ENCODE peak calls at places on chromosomes 11 and 22, in seven cellular contexts. L is endodermal cell, O is neuronal stem cell, A is Karpas-422, G is H9, C is lower lobe of right lung, D is sigmoid colon. U is an unnamed sample.

GRCh38 chr11:58928691-58929090 is 10.6 kb upstream of the GLYATL1 start:
- DNase-seq in C (no peak), A (no peak), L (no peak), O (no peak), G (no peak), D (no peak), U (no peak)

GRCh38 chr22:41177626-41178424 is 27.3 kb upstream of the L3MBTL2 start:
- DNase-seq in A (no peak), D (no peak), C (no peak), G (no peak), O (no peak), L (no peak), U (no peak)

GRCh38 chr11:67260406-67260805 is 5.9 kb upstream of the GRK2 start:
- DNase-seq in L (no peak), A (peak; percentile 40), O (no peak), G (no peak), D (peak; percentile 56), C (no peak), U (no peak)

GRCh38 chr11:131600591-131600990 is 230.2 kb downstream of the NTM start:
- DNase-seq in L (no peak), D (no peak), C (no peak), O (no peak), A (no peak), G (no peak), U (no peak)

GRCh38 chr11:46304605-46305004 is 27.1 kb downstream of the CREB3L1 start:
- DNase-seq in A (no peak), L (no peak), C (no peak), D (no peak), O (no peak), G (no peak), U (no peak)

GRCh38 chr11:60900673-60901404 is 5.5 kb downstream of the PRPF19 start:
- DNase-seq in O (no peak), D (peak; percentile 63), C (no peak), A (no peak), G (no peak), L (peak; percentile 35), U (no peak)

GRCh38 chr11:108340958-108341357 is 118.1 kb downstream of the ATM start:
- DNase-seq in G (peak; percentile 68), A (no peak), L (peak; percentile 68), D (no peak), O (no peak), C (no peak), U (no peak)

GRCh38 chr22:17097701-17098100 is 12.9 kb downstream of the IL17RA start:
- DNase-seq in A (no peak), G (no peak), C (no peak), D (peak; percentile 46), L (no peak), O (no peak), U (no peak)

GRCh38 chr11:2825261-2825885 is 60.2 kb downstream of the CDKN1C start:
- DNase-seq in G (no peak), C (peak; percentile 89), A (no peak), L (no peak), O (no peak), D (peak; percentile 97), U (peak; percentile 15)
- H3K4me1 ChIP-seq in G (peaks cover 3% of the 10 kb centered on the region), C (peaks cover 38% of the 10 kb centered on the region), A (no peaks in the 10 kb centered on the region), L (no peaks in the 10 kb centered on the region), O (peaks cover 12% of the 10 kb centered on the region), D (peaks cover 42% of the 10 kb centered on the region), U (no peaks in the 10 kb centered on the region)

GRCh38 chr11:19702620-19703019 is 10.0 kb upstream of the NAV2 start:
- DNase-seq in D (no peak), G (no peak), O (no peak), C (no peak), L (no peak), A (no peak), U (no peak)
- H3K4me1 ChIP-seq in D (peaks cover 59% of the 10 kb centered on the region), G (peaks cover 4% of the 10 kb centered on the region), O (peaks cover 4% of the 10 kb centered on the region), C (peaks cover 21% of the 10 kb centered on the region), L (no peaks in the 10 kb centered on the region), A (no peaks in the 10 kb centered on the region), U (peaks cover 16% of the 10 kb centered on the region)

DNA sequence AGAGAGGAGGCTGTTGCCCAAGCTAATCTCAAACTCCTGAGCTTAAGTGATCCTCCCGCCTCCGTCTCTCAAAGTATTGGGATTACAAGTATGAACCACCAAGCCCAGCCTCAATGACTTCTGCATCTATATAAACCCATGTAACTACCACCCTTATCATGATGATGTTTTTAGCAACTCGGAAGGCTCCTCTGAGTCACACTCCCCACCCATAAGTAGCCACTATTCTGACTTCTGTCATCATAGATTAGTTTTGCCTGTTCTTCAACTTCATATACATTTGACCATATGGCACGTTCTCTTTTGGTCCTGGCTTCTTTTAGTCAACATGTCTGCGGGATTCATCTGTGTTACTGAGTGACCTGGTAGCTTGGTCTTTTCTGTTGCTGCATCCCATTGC is 6.4 kb upstream of the FOSL1 start:
- DNase-seq in G (no peak), D (no peak), O (no peak), L (no peak), A (no peak), C (no peak), U (no peak)
- H3K4me1 ChIP-seq in G (no peaks in the 10 kb centered on the region), D (peaks cover 5% of the 10 kb centered on the region), O (peaks cover 7% of the 10 kb centered on the region), L (peaks cover 3% of the 10 kb centered on the region), A (no peaks in the 10 kb centered on the region), C (peaks cover 6% of the 10 kb centered on the region), U (peaks cover 15% of the 10 kb centered on the region)

DNA sequence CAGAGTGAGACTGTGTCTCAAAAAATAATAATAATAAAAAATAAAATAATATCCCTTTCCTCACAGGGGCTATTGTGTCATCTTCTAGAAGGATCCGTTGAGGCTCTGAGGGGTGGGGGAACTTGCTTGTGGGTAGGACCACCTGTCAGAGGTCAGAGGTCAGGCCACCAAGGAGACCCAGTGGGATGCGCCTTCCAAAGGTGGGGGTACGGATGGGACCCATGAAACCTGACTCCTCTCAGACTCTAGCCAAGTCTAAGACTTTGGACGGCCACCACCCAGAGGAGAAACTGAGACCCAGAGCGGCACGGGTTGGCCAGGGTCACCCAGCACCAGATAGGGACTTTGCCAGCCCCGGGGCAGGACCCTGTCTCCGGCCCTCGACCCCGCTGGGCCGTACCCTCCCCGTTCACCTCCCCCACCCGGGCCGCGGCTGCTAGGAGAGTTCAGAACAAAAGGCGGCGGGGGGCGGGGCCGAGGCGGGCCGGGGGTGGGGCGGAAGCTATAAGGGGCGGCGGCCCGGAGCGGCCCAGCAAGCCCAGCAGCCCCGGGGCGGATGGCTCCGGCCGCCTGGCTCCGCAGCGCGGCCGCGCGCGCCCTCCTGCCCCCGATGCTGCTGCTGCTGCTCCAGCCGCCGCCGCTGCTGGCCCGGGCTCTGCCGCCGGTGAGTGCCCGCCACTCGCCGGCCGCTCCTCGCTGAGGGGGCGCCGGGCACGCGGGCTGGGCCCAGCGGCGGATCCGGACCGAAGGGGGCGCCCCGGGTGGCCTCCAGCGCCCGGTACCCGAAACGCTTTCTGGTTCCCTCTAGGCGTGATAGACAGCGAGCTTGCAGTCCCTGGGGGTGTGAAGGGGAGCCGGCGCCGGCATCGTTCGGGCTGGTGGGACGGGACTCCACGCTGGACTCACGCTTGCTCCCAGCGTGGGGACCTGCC is at the start of gene MMP11:
- DNase-seq in C (peak; percentile 64), L (peak; percentile 91), A (peak; percentile 89), O (no peak), G (peak; percentile 79), D (peak; percentile 83), U (no peak)
- H3K4me1 ChIP-seq in C (peaks cover 49% of the 10 kb centered on the region), L (peaks cover 5% of the 10 kb centered on the region), A (peaks cover 55% of the 10 kb centered on the region), O (peaks cover 22% of the 10 kb centered on the region), G (no peaks in the 10 kb centered on the region), D (peaks cover 74% of the 10 kb centered on the region), U (peaks cover 15% of the 10 kb centered on the region)

GRCh38 chr11:120181446-120181992 is 29.3 kb upstream of the OAF start:
- DNase-seq in A (no peak), D (no peak), O (no peak), G (no peak), L (no peak), C (no peak), U (no peak)

GRCh38 chr11:120182790-120183491 is 27.9 kb upstream of the OAF start:
- DNase-seq in D (peak; percentile 66), G (peak; percentile 73), L (peak; percentile 92), C (no peak), A (no peak), O (no peak), U (no peak)

GRCh38 chr11:120180571-120181445 is 30.0 kb upstream of the OAF start:
- DNase-seq in O (peak; percentile 65), A (no peak), D (peak; percentile 71), G (peak; percentile 78), C (no peak), L (peak; percentile 78), U (peak; percentile 42)

GRCh38 chr11:120183701-120184141 is 27.1 kb upstream of the OAF start:
- DNase-seq in A (no peak), O (no peak), D (peak; percentile 63), L (peak; percentile 34), G (no peak), C (no peak), U (no peak)

DNA sequence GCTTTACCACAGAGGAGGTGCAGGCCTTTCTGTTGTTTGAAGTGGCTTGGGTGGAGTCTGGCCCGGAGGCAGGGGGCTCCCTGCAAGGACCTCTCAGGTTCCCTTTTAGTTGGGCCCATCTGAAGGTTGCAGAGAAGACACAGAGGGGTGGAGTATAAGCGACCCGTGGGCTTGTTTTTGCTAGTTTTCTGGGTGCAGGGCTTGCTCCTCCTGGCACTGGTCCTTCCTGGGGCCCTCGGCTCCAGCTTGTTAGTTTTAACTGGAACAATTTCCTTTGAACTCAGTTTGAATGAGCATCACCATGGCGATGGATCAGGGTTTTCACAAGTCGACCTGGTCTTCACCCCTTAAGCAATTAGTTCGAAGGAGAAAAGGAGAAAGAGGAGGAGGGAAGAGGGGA is 28.5 kb upstream of the OAF start:
- DNase-seq in G (no peak), L (no peak), A (no peak), D (peak; percentile 28), O (no peak), C (no peak), U (no peak)
- H3K4me1 ChIP-seq in G (no peaks in the 10 kb centered on the region), L (no peaks in the 10 kb centered on the region), A (no peaks in the 10 kb centered on the region), D (peaks cover 17% of the 10 kb centered on the region), O (peaks cover 53% of the 10 kb centered on the region), C (peaks cover 14% of the 10 kb centered on the region), U (no peaks in the 10 kb centered on the region)

GRCh38 chr11:114200785-114201184 is 95.4 kb upstream of the NNMT start:
- DNase-seq in A (no peak), G (no peak), C (no peak), L (no peak), O (no peak), D (no peak), U (no peak)
- H3K4me1 ChIP-seq in A (no peaks in the 10 kb centered on the region), G (no peaks in the 10 kb centered on the region), C (peaks cover 51% of the 10 kb centered on the region), L (peaks cover 4% of the 10 kb centered on the region), O (peaks cover 26% of the 10 kb centered on the region), D (peaks cover 63% of the 10 kb centered on the region), U (peaks cover 26% of the 10 kb centered on the region)

DNA sequence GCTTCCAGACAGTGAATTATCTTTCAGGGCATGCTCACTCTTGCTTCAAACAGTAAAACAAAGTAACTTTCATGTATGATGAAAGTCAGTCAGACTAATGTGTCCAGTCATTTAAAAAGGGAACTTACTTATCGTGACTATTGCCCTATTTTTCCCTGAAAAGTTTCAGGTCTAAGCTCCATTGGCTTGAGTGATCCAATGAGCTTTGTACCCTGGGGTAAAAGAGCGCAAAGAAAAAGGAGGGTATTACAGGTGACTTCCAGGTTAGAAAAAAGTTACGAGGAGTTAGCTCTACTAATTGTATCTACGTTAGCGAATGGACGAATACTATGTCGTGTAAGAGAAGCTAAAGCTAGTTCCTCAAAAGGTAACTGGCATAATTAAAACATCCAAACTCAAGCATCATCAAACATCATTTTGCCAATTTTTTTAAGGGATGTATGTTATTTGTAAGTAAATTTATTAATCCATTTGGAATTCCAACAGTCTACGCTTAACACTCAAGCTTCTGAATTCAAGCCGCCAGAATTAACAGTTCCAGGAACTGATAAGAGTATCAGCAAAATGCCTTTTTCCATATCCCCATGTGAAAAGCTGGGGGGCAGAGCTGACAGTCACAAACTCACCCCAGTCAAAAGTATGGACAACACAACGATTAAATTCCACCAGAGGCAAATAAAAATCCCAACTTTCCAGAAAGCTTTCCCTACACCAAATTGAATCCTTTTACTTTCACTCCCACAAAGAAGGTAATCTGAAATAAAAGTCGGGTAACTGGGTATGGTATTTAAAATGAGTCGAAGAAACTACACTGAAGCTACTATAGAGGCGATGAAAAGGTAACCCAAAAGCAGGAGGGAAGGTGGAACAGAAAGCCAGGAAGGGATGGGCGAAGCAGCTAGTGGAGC is 1.4 kb downstream of the PICALM start:
- DNase-seq in G (no peak), D (no peak), L (no peak), O (no peak), A (peak; percentile 81), C (no peak), U (peak; percentile 56)
- H3K4me1 ChIP-seq in G (no peaks in the 10 kb centered on the region), D (peaks cover 52% of the 10 kb centered on the region), L (peaks cover 4% of the 10 kb centered on the region), O (peaks cover 6% of the 10 kb centered on the region), A (peaks cover 63% of the 10 kb centered on the region), C (peaks cover 51% of the 10 kb centered on the region), U (peaks cover 42% of the 10 kb centered on the region)